ENCODE peak calls at places on chromosomes 3 and 15, in eight cellular contexts. M is osteocyte, V is IMR-90, C is lower lobe of right lung, W is choroid plexus epithelial cell, L is nephron progenitor cell, P is retinal pigment epithelial cell, D is GM23338. E is an unnamed sample.

GRCh38 chr15:74382004-74382816 is 14.8 kb upstream of the CYP11A1 start:
- DNase-seq in M (peak; percentile 94), V (peak; percentile 75), C (peak; percentile 91), W (peak; percentile 81), L (peak; percentile 94), P (no peak), D (peak; percentile 95), E (peak; percentile 83)

GRCh38 chr3:126423191-126424038 is 28.7 kb downstream of the CFAP100 start:
- DNase-seq in M (peak; percentile 78), V (no peak), C (peak; percentile 32), W (no peak), L (no peak), P (no peak), D (no peak), E (no peak)

GRCh38 chr3:187000711-187001151 is 70.4 kb downstream of the ST6GAL1 start:
- DNase-seq in M (no peak), V (no peak), C (no peak), W (no peak), L (no peak), P (no peak), D (no peak), E (peak; percentile 51)

GRCh38 chr15:94059188-94059587 is 172.2 kb upstream of the MCTP2 start:
- DNase-seq in M (no peak), V (no peak), C (no peak), W (no peak), L (no peak), P (no peak), D (no peak), E (no peak)

GRCh38 chr15:101170568-101171350 is 81.1 kb downstream of the CHSY1 start:
- DNase-seq in M (no peak), V (peak; percentile 87), C (no peak), W (peak; percentile 48), L (no peak), P (no peak), D (no peak), E (no peak)

GRCh38 chr15:69117431-69117841 is 43.0 kb upstream of the GLCE start:
- DNase-seq in M (no peak), V (no peak), C (no peak), W (no peak), L (peak; percentile 17), P (no peak), D (peak; percentile 87), E (no peak)

GRCh38 chr15:64703632-64703959 is 71.8 kb downstream of the RBPMS2 start:
- DNase-seq in M (no peak), V (no peak), C (no peak), W (no peak), L (no peak), P (no peak), D (no peak), E (no peak)

GRCh38 chr3:13091898-13092620 is 18.8 kb upstream of the IQSEC1 start:
- DNase-seq in M (peak; percentile 90), V (peak; percentile 60), C (peak; percentile 89), W (peak; percentile 84), L (peak; percentile 92), P (no peak), D (peak; percentile 86), E (peak; percentile 85)

GRCh38 chr3:19013879-19014278 is 134.4 kb upstream of the KCNH8 start:
- DNase-seq in M (no peak), V (no peak), C (no peak), W (no peak), L (no peak), P (no peak), D (peak; percentile 60), E (no peak)

GRCh38 chr3:158057666-158058065 is 48.6 kb downstream of the SHOX2 start:
- DNase-seq in M (no peak), V (no peak), C (no peak), W (no peak), L (no peak), P (no peak), D (no peak), E (no peak)

GRCh38 chr3:115165266-115165665 is 18.2 kb upstream of the ZBTB20 start:
- DNase-seq in M (no peak), V (no peak), C (no peak), W (no peak), L (no peak), P (no peak), D (no peak), E (no peak)

GRCh38 chr3:127222163-127222562 is 29.2 kb downstream of the PRR23E start:
- DNase-seq in M (no peak), V (no peak), C (no peak), W (no peak), L (no peak), P (no peak), D (no peak), E (no peak)

GRCh38 chr3:122469659-122470058 is 45.1 kb downstream of the KPNA1 start:
- DNase-seq in M (no peak), V (no peak), C (no peak), W (peak; percentile 39), L (no peak), P (no peak), D (no peak), E (no peak)

GRCh38 chr3:122464659-122465058 is 48.8 kb upstream of the WDR5B start:
- DNase-seq in M (no peak), V (no peak), C (no peak), W (no peak), L (no peak), P (no peak), D (no peak), E (no peak)

GRCh38 chr3:122466701-122467240 is 48.0 kb downstream of the KPNA1 start:
- DNase-seq in M (no peak), V (no peak), C (no peak), W (no peak), L (no peak), P (no peak), D (no peak), E (no peak)

DNA sequence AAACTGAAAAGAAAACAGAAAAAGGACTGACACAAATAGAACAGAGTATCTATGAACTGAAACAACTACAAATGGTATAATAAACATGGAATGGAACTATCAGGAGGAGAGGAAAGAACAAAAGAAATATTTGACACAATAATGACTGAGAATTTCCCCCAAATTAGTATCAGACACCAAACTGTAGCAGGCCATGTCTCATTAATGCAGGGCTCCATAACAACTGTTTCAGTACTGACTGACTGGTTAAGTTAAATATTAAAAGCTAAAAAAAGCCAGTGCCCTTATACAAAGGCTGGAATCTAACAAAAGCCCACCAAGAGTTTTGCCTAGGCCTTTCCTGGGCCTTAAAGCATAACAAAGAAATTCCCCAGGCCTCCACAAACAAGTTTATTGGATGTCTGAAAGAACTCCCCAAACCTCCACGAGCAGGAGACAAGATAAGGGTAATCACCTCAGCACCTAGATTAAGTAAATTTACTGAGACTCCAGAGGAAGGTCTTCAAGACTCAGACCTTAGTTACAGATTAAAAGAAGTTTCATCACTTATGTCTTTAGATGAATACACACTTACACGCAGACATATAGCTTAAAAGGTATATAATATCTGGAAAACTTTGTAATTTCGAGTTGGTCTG is 45.7 kb downstream of the KPNA1 start:
- DNase-seq in M (no peak), V (no peak), C (no peak), W (no peak), L (no peak), P (no peak), D (peak; percentile 77), E (peak; percentile 15)
- TF ChIP-seq CTCF in M (no peak), V (no peak), C (no peak), W (no peak), L (no peak), P (no peak), D (no peak), E (no peak)

GRCh38 chr15:56291741-56292140 is 48.1 kb upstream of the RFX7 start:
- DNase-seq in M (no peak), V (no peak), C (no peak), W (no peak), L (no peak), P (no peak), D (no peak), E (no peak)

GRCh38 chr15:56281145-56281544 is 37.5 kb upstream of the RFX7 start:
- DNase-seq in M (no peak), V (no peak), C (no peak), W (no peak), L (no peak), P (no peak), D (peak; percentile 37), E (no peak)

GRCh38 chr15:56286213-56286612 is 42.5 kb upstream of the RFX7 start:
- DNase-seq in M (no peak), V (no peak), C (no peak), W (no peak), L (no peak), P (no peak), D (peak; percentile 57), E (no peak)
- TF ChIP-seq CTCF in M (no peak), V (no peak), C (no peak), W (peak; percentile 11), L (no peak), P (peak; percentile 22), D (peak; percentile 62), E (peak; percentile 28)

DNA sequence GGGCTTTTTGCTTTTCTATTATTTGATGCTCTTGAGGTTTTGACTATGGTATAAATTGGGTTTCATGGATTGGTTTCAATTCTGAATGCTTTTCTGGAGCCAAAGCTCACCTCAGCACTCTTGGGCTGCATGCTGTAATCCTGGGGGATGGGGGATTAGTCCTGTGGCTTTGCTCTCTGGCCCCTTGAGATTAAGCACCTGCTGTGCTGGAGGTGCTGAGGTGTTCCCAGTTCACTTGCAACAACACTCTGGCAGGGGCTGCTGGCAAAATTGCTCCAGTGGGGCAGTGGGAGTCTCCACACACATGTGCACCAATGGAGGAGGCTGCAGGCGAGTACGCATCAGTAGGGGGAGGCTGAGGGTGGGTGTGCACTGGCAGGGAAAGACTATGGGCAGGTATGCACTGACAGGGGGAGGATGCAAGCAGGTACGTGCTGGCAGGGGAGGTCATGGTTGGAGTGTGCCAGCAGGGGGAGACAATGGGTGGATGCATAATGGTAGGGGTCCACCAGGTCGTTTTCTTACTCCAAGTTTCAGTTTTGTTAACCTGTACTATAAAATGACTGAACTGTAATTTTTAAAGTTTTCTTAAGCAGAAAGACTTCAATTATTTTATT is 489.2 kb downstream of the FGF12 start:
- DNase-seq in M (no peak), V (no peak), C (no peak), W (no peak), L (peak; percentile 15), P (no peak), D (peak; percentile 25), E (no peak)
- TF ChIP-seq CTCF in M (no peak), V (no peak), C (no peak), W (no peak), L (no peak), P (peak; percentile 20), D (peak; percentile 63), E (peak; percentile 11)

DNA sequence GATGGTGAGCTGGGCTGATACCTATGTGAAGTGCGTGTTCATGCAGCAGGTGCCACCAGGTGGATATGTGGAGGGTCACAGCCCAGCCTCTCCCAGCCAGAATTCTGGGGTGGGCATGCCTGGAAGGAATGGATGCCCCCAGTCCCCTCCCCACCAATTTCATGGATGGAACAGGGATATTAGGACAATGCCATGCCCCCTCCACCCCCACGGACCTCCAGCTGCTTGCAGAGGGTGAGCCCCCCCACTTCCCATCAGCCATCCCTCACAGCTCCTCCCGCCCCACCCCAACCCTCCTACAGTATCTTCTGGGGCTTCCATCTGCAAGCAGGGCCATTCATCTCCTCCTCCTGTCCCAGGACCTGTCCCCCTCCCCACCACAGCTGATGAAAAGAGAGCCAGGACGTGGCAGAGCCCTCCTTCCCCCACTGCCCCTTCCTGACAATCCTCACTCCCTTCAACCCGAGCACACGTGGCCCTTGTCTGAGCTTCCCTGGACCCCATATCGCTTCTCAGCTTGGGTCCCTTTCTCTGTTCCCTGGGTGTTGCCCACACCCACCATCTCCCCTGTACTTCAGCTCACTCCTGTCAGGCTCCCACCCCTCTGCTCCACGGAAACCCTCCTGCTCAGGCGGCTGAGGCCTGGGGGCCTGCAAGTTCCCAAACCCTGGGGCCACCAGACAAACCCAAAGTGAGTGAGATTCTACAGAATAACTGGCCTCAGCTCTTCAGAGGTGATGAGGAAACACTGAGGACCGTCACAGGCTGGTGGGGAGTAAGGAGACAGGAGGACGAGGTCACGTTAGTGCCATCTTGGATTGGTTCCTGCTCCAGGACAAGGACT is 2.8 kb upstream of the SEMA3G start:
- DNase-seq in M (no peak), V (no peak), C (no peak), W (no peak), L (no peak), P (no peak), D (no peak), E (no peak)
- TF ChIP-seq CTCF in M (no peak), V (no peak), C (no peak), W (no peak), L (no peak), P (no peak), D (no peak), E (no peak)